ENCODE peak calls at places on chromosomes 4 and X, in ten cellular contexts. E, Y, W, H, N, O, B, R, C and K are unnamed samples.

GRCh38 chr4:153465922-153466636 is at the start of gene TMEM131L:
- DNase-seq in R (peak; percentile 65), O (peak; percentile 61), C (peak; percentile 68), W (peak; percentile 85), B (peak; percentile 39), E (peak; percentile 43), N (peak; percentile 29), H (peak; percentile 54), Y (peak; percentile 76), K (peak; percentile 82)

GRCh38 chr4:168893807-168894206 is 116.2 kb downstream of the CBR4 start:
- DNase-seq in B (no peak), W (no peak), Y (no peak), C (no peak), N (no peak), H (no peak), E (no peak), O (no peak), R (no peak), K (no peak)

GRCh38 chr4:143071351-143071750 is 113.4 kb upstream of the USP38 start:
- DNase-seq in Y (no peak), R (no peak), W (no peak), H (no peak), E (no peak), C (no peak), N (no peak), B (no peak), O (no peak), K (no peak)

GRCh38 chr4:161002386-161002785 is 1161.4 kb downstream of the FSTL5 start:
- DNase-seq in B (no peak), R (no peak), E (no peak), Y (no peak), N (no peak), C (no peak), O (no peak), H (no peak), W (no peak), K (no peak)

GRCh38 chr4:17310269-17310652 is 201.6 kb downstream of the QDPR start:
- DNase-seq in B (no peak), H (no peak), Y (no peak), R (no peak), C (no peak), E (no peak), W (no peak), N (no peak), O (no peak), K (no peak)

GRCh38 chr4:110190249-110190648 is 8.2 kb downstream of the ELOVL6 start:
- DNase-seq in R (no peak), C (no peak), H (no peak), B (no peak), O (no peak), N (no peak), E (no peak), Y (no peak), W (no peak), K (no peak)

GRCh38 chrX:118847676-118848075 is 24.1 kb downstream of the ZCCHC12 start:
- DNase-seq in N (no peak), O (no peak), W (no peak), C (no peak), Y (no peak), E (no peak), H (no peak), R (peak; percentile 33), B (peak; percentile 25), K (peak; percentile 75)

GRCh38 chr4:41146716-41147506 is 67.4 kb downstream of the APBB2 start:
- DNase-seq in H (no peak), E (no peak), B (peak; percentile 49), C (no peak), N (peak; percentile 30), O (peak; percentile 50), R (no peak), Y (no peak), W (peak; percentile 56), K (peak; percentile 48)

GRCh38 chr4:68272860-68273259 is 27.4 kb upstream of the TMPRSS11B start:
- DNase-seq in C (no peak), R (no peak), W (no peak), E (no peak), O (no peak), N (no peak), H (no peak), B (no peak), Y (no peak), K (peak; percentile 87)

GRCh38 chrX:6228720-6229119 is at the start of gene NLGN4X:
- DNase-seq in C (no peak), R (peak; percentile 5), H (no peak), Y (peak; percentile 19), O (no peak), E (no peak), N (no peak), B (no peak), W (no peak), K (peak; percentile 73)

GRCh38 chrX:153828723-153829548 is 1.4 kb downstream of the PDZD4 start:
- DNase-seq in C (no peak), W (no peak), N (no peak), B (no peak), R (no peak), O (no peak), H (no peak), E (no peak), Y (peak; percentile 65), K (peak; percentile 74)

GRCh38 chr4:121155893-121156292 is 8.2 kb downstream of the TNIP3 start:
- DNase-seq in E (no peak), B (peak; percentile 87), O (no peak), Y (no peak), R (no peak), H (no peak), W (no peak), C (no peak), N (no peak), K (no peak)

GRCh38 chr4:42570221-42570620 is 86.7 kb downstream of the ATP8A1 start:
- DNase-seq in B (no peak), O (no peak), E (no peak), H (no peak), C (no peak), W (peak; percentile 79), Y (no peak), R (no peak), N (no peak), K (peak; percentile 4)

GRCh38 chrX:85365370-85365995 is 14.0 kb downstream of the POF1B start:
- DNase-seq in C (no peak), H (no peak), Y (no peak), O (no peak), B (no peak), W (no peak), R (peak; percentile 2), N (no peak), E (no peak), K (peak; percentile 45)

GRCh38 chr4:136650541-136651277 is 881.6 kb downstream of the PCDH18 start:
- DNase-seq in R (no peak), B (peak; percentile 58), O (no peak), N (no peak), W (no peak), E (no peak), Y (no peak), H (no peak), C (no peak), K (no peak)

GRCh38 chr4:2930135-2930805 is 32.9 kb downstream of the NOP14 start:
- DNase-seq in H (peak; percentile 12), N (no peak), C (no peak), R (no peak), Y (no peak), B (no peak), E (no peak), O (no peak), W (peak; percentile 48), K (no peak)

GRCh38 chrX:40240844-40241243 is 143.1 kb upstream of the BCOR start:
- DNase-seq in W (no peak), O (no peak), Y (no peak), N (no peak), E (no peak), R (no peak), B (no peak), H (no peak), C (no peak), K (no peak)